ENCODE peak calls at places on chromosomes 11 and 22, in ten cellular contexts. V, D, F, K, U, T, L, C, G and P are unnamed samples.

GRCh38 chr11:96091476-96091875 is 167.6 kb upstream of the MTMR2 start:
- DNase-seq in F (no peak), V (no peak), D (no peak), T (no peak), K (no peak), C (no peak), G (no peak), U (no peak), L (no peak), P (peak; percentile 71)

GRCh38 chr11:68345776-68346728 is 33.7 kb downstream of the LRP5 start:
- DNase-seq in G (no peak), K (no peak), C (no peak), V (no peak), D (no peak), U (no peak), L (no peak), T (peak; percentile 86), F (no peak), P (no peak)

GRCh38 chr22:49968831-49969661 is 8.5 kb downstream of the PIM3 start:
- DNase-seq in C (no peak), F (no peak), K (no peak), L (no peak), G (peak; percentile 18), D (peak; percentile 35), V (no peak), T (peak; percentile 35), U (peak; percentile 27), P (no peak)

GRCh38 chr22:37186228-37186996 is 1.6 kb downstream of the C1QTNF6 start:
- DNase-seq in C (no peak), D (no peak), V (peak; percentile 97), U (no peak), K (peak; percentile 69), F (peak; percentile 46), L (peak; percentile 84), T (peak; percentile 12), G (no peak), P (peak; percentile 63)

GRCh38 chr11:44670814-44671213 is 55.9 kb upstream of the TSPAN18 start:
- DNase-seq in L (no peak), G (no peak), T (no peak), V (no peak), D (no peak), C (no peak), F (no peak), U (no peak), K (no peak), P (no peak)

GRCh38 chr11:123300874-123301695 is 106.0 kb upstream of the CLMP start:
- DNase-seq in K (no peak), C (no peak), G (no peak), D (no peak), F (no peak), U (no peak), V (peak; percentile 63), L (peak; percentile 63), T (no peak), P (no peak)

GRCh38 chr11:127006311-127006710 is 5.7 kb upstream of the KIRREL3 start:
- DNase-seq in C (no peak), D (no peak), K (no peak), L (peak; percentile 69), T (no peak), U (no peak), V (no peak), F (no peak), G (no peak), P (no peak)

GRCh38 chr11:19711911-19712280 is 741 bp upstream of the NAV2 start:
- DNase-seq in V (no peak), U (no peak), K (no peak), G (no peak), D (no peak), F (no peak), L (no peak), T (peak; percentile 46), C (peak; percentile 45), P (peak; percentile 5)

GRCh38 chr11:73797457-73797856 is 9.8 kb downstream of the MRPL48 start:
- DNase-seq in L (no peak), U (peak; percentile 76), D (no peak), K (no peak), V (no peak), T (no peak), C (no peak), F (no peak), G (no peak), P (no peak)

GRCh38 chr11:73801136-73801535 is 13.5 kb downstream of the MRPL48 start:
- DNase-seq in U (no peak), D (no peak), K (no peak), G (no peak), V (no peak), F (no peak), C (no peak), T (no peak), L (no peak), P (no peak)

GRCh38 chr11:73800407-73800806 is 12.7 kb downstream of the MRPL48 start:
- DNase-seq in L (no peak), C (no peak), G (no peak), D (no peak), K (no peak), F (no peak), V (no peak), U (no peak), T (no peak), P (no peak)

GRCh38 chr11:73792584-73792983 is 4.9 kb downstream of the MRPL48 start:
- DNase-seq in T (no peak), F (no peak), L (no peak), K (no peak), U (no peak), D (no peak), C (no peak), V (no peak), G (no peak), P (no peak)

GRCh38 chr11:73795925-73796632 is 8.4 kb downstream of the MRPL48 start:
- DNase-seq in V (no peak), K (peak; percentile 29), G (no peak), D (no peak), U (peak; percentile 85), C (no peak), F (no peak), L (no peak), T (peak; percentile 35), P (no peak)
- H3K27ac ChIP-seq in V (no peak overlapping the region), K (peak overlapping the region; percentile 19), G (no peak overlapping the region), D (no peak overlapping the region), U (peak overlapping the region; percentile 94), C (no peak overlapping the region), F (no peak overlapping the region), L (no peak overlapping the region), T (no peak overlapping the region), P (no peak overlapping the region)

GRCh38 chr11:12675951-12676711 is 1.9 kb downstream of the TEAD1 start:
- DNase-seq in U (no peak), V (no peak), L (peak; percentile 66), F (peak; percentile 40), D (peak; percentile 38), K (peak; percentile 44), C (no peak), T (no peak), G (no peak), P (peak; percentile 47)
- H3K4me3 ChIP-seq in U (peak overlapping the region; percentile 65), V (peak overlapping the region; percentile 68), L (peak overlapping the region; percentile 74), F (peak overlapping the region; percentile 80), D (peak overlapping the region; percentile 77), K (peak overlapping the region; percentile 93), C (peak overlapping the region; percentile 83), T (peak overlapping the region; percentile 92), G (peak overlapping the region; percentile 79), P (peak overlapping the region; percentile 20)

DNA sequence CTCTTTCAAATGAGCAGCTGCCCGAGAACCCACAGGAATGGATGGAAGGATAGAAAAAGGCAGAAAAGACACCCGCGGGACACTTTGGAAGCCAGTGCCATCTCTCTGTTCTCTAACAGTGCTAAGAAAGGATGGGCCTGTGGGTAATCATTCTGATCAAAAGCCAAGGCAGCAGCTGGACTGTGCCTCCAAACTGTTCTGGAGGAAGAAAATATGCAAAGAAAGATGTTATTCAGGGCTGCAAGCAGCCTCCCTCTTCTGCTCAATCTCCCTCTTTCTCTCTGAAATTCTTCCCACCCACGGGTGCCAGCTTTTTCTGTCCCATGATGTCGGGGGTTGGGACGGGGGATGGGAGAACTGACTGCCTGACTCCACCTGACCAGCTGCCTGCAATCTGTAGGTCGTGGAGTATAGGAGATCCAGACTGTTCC is 37.8 kb upstream of the FTH1 start:
- DNase-seq in L (no peak), F (peak; percentile 26), G (no peak), C (no peak), D (no peak), T (no peak), V (no peak), U (peak; percentile 77), K (no peak), P (no peak)
- H3K27ac ChIP-seq in L (no peak overlapping the region), F (peak overlapping the region; percentile 65), G (peak overlapping the region; percentile 59), C (no peak overlapping the region), D (no peak overlapping the region), T (no peak overlapping the region), V (no peak overlapping the region), U (peak overlapping the region; percentile 90), K (no peak overlapping the region), P (no peak overlapping the region)

DNA sequence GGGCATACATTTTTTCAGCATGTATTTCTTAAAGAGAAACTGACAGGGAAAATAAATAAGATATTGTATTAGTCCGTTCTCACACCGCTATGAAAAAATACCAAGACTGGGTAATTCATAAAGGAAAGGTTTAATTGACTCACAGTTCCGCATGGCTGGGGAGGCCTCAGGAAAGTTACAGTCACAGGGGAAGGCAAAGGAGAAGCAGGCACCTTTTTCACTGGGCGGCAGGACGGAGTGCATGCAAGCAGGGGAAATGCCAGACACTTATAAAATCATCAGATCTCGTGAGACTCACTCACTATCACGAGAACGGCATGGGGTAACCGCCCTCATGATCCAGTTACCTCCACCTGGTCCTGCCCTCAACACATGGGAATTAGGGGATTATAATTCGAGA is 44.2 kb downstream of the PPFIA1 start:
- DNase-seq in D (no peak), V (no peak), T (no peak), G (no peak), F (no peak), K (no peak), C (no peak), U (no peak), L (no peak), P (no peak)
- H3K4me3 ChIP-seq in D (no peak overlapping the region), V (no peak overlapping the region), T (no peak overlapping the region), G (no peak overlapping the region), F (no peak overlapping the region), K (no peak overlapping the region), C (no peak overlapping the region), U (no peak overlapping the region), L (no peak overlapping the region), P (no peak overlapping the region)

DNA sequence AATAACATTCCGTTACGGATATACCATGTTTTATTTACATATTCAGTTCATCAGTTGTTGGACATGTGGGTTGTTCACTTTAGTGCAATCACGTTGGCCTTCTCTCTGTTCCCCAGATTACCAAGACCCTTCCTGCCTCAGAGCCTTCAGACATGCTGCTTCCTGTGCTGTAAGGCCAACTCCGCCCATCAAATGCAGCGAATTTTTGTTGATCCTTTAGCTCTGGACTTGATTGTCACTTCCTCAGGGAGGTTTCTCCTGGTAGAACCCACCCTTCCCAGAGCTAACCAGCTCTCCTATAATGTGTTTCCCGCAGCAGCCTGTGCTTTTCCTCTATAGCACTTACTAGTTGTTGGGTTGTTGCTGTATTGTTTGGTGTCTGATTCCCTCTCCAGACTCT is 39.4 kb downstream of the SWAP70 start:
- DNase-seq in U (no peak), L (no peak), C (no peak), V (no peak), K (no peak), T (no peak), F (no peak), G (no peak), D (no peak), P (no peak)
- H3K27ac ChIP-seq in U (no peak overlapping the region), L (no peak overlapping the region), C (no peak overlapping the region), V (no peak overlapping the region), K (no peak overlapping the region), T (peak overlapping the region; percentile 54), F (no peak overlapping the region), G (no peak overlapping the region), D (no peak overlapping the region), P (no peak overlapping the region)